ENCODE peak calls at places on chromosomes 5 and 9, in five cellular contexts. One of them, this sample, is unnamed.
A peak's percentile ranks its signal among the peaks of the same experiment; 100 is the strongest.

GRCh38 chr9:99588747-99589146 is 232.9 kb upstream of the NR4A3 start:
- DNase-seq in effector CD4-positive, alpha-beta T cell: no peak
- DNase-seq in left cardiac atrium: no peak
- DNase-seq in stimulated activated CD8-positive, alpha-beta memory T cell treated with anti-CD3 and anti-CD28 coated beads, Interleukin-2, amount 100 ng/mL, for 48 hours: no peak
- DNase-seq in EH: no peak
- DNase-seq in this sample: no peak

GRCh38 chr9:33926746-33927485 is 110.0 kb downstream of the UBE2R2 start:
- DNase-seq in EH: no peak
- DNase-seq in stimulated activated CD8-positive, alpha-beta memory T cell treated with anti-CD3 and anti-CD28 coated beads, Interleukin-2, amount 100 ng/mL, for 48 hours: no peak
- DNase-seq in effector CD4-positive, alpha-beta T cell: no peak
- DNase-seq in left cardiac atrium: no peak
- DNase-seq in this sample: no peak

GRCh38 chr9:132201139-132201538 is 39.3 kb downstream of the NTNG2 start:
- DNase-seq in effector CD4-positive, alpha-beta T cell: no peak
- DNase-seq in stimulated activated CD8-positive, alpha-beta memory T cell treated with anti-CD3 and anti-CD28 coated beads, Interleukin-2, amount 100 ng/mL, for 48 hours: no peak
- DNase-seq in left cardiac atrium: no peak
- DNase-seq in EH: no peak
- DNase-seq in this sample: no peak

GRCh38 chr5:1564182-1564748 is 40.5 kb upstream of the LPCAT1 start:
- DNase-seq in EH: peak; percentile 60
- DNase-seq in effector CD4-positive, alpha-beta T cell: no peak
- DNase-seq in stimulated activated CD8-positive, alpha-beta memory T cell treated with anti-CD3 and anti-CD28 coated beads, Interleukin-2, amount 100 ng/mL, for 48 hours: no peak
- DNase-seq in left cardiac atrium: peak; percentile 47
- DNase-seq in this sample: no peak

GRCh38 chr5:165209101-165209727 is 1703.8 kb downstream of the MAT2B start:
- DNase-seq in left cardiac atrium: no peak
- DNase-seq in stimulated activated CD8-positive, alpha-beta memory T cell treated with anti-CD3 and anti-CD28 coated beads, Interleukin-2, amount 100 ng/mL, for 48 hours: no peak
- DNase-seq in effector CD4-positive, alpha-beta T cell: no peak
- DNase-seq in EH: peak; percentile 1
- DNase-seq in this sample: no peak

GRCh38 chr9:133201424-133202144 is 7.5 kb downstream of the OBP2B start:
- DNase-seq in stimulated activated CD8-positive, alpha-beta memory T cell treated with anti-CD3 and anti-CD28 coated beads, Interleukin-2, amount 100 ng/mL, for 48 hours: no peak
- DNase-seq in left cardiac atrium: no peak
- DNase-seq in effector CD4-positive, alpha-beta T cell: no peak
- DNase-seq in EH: no peak
- DNase-seq in this sample: no peak

GRCh38 chr9:20921362-20921761 is 110.1 kb downstream of the HACD4 start:
- DNase-seq in left cardiac atrium: no peak
- DNase-seq in effector CD4-positive, alpha-beta T cell: no peak
- DNase-seq in stimulated activated CD8-positive, alpha-beta memory T cell treated with anti-CD3 and anti-CD28 coated beads, Interleukin-2, amount 100 ng/mL, for 48 hours: no peak
- DNase-seq in EH: no peak
- DNase-seq in this sample: no peak

GRCh38 chr9:99712214-99712613 is 109.5 kb upstream of the NR4A3 start:
- DNase-seq in stimulated activated CD8-positive, alpha-beta memory T cell treated with anti-CD3 and anti-CD28 coated beads, Interleukin-2, amount 100 ng/mL, for 48 hours: no peak
- DNase-seq in left cardiac atrium: no peak
- DNase-seq in effector CD4-positive, alpha-beta T cell: no peak
- DNase-seq in EH: no peak
- DNase-seq in this sample: no peak

GRCh38 chr5:134070979-134071849 is 43.3 kb upstream of the TCF7 start:
- DNase-seq in effector CD4-positive, alpha-beta T cell: no peak
- DNase-seq in left cardiac atrium: no peak
- DNase-seq in EH: no peak
- DNase-seq in stimulated activated CD8-positive, alpha-beta memory T cell treated with anti-CD3 and anti-CD28 coated beads, Interleukin-2, amount 100 ng/mL, for 48 hours: peak; percentile 29
- DNase-seq in this sample: peak; percentile 46

GRCh38 chr5:139639619-139640431 is 8.3 kb upstream of the CXXC5 start:
- DNase-seq in left cardiac atrium: peak; percentile 68
- DNase-seq in EH: peak; percentile 49
- DNase-seq in stimulated activated CD8-positive, alpha-beta memory T cell treated with anti-CD3 and anti-CD28 coated beads, Interleukin-2, amount 100 ng/mL, for 48 hours: no peak
- DNase-seq in effector CD4-positive, alpha-beta T cell: no peak
- DNase-seq in this sample: no peak

GRCh38 chr9:136825295-136826187 is 16.7 kb upstream of the AJM1 start:
- DNase-seq in left cardiac atrium: no peak
- DNase-seq in stimulated activated CD8-positive, alpha-beta memory T cell treated with anti-CD3 and anti-CD28 coated beads, Interleukin-2, amount 100 ng/mL, for 48 hours: no peak
- DNase-seq in effector CD4-positive, alpha-beta T cell: no peak
- DNase-seq in EH: no peak
- DNase-seq in this sample: no peak

GRCh38 chr9:19411316-19411715 is 2.5 kb downstream of the ACER2 start:
- DNase-seq in stimulated activated CD8-positive, alpha-beta memory T cell treated with anti-CD3 and anti-CD28 coated beads, Interleukin-2, amount 100 ng/mL, for 48 hours: no peak
- DNase-seq in EH: peak; percentile 87
- DNase-seq in effector CD4-positive, alpha-beta T cell: no peak
- DNase-seq in left cardiac atrium: no peak
- DNase-seq in this sample: no peak

GRCh38 chr9:135075234-135076142 is 12.0 kb upstream of the OLFM1 start:
- DNase-seq in effector CD4-positive, alpha-beta T cell: no peak
- DNase-seq in left cardiac atrium: peak; percentile 74
- DNase-seq in EH: peak; percentile 8
- DNase-seq in stimulated activated CD8-positive, alpha-beta memory T cell treated with anti-CD3 and anti-CD28 coated beads, Interleukin-2, amount 100 ng/mL, for 48 hours: no peak
- DNase-seq in this sample: no peak

GRCh38 chr9:23447166-23447565 is 378.9 kb downstream of the ELAVL2 start:
- DNase-seq in EH: no peak
- DNase-seq in left cardiac atrium: peak; percentile 17
- DNase-seq in stimulated activated CD8-positive, alpha-beta memory T cell treated with anti-CD3 and anti-CD28 coated beads, Interleukin-2, amount 100 ng/mL, for 48 hours: no peak
- DNase-seq in effector CD4-positive, alpha-beta T cell: no peak
- DNase-seq in this sample: no peak

GRCh38 chr9:136354592-136355085 is 8.9 kb downstream of the DNLZ start:
- DNase-seq in left cardiac atrium: peak; percentile 75
- DNase-seq in EH: peak; percentile 77
- DNase-seq in stimulated activated CD8-positive, alpha-beta memory T cell treated with anti-CD3 and anti-CD28 coated beads, Interleukin-2, amount 100 ng/mL, for 48 hours: no peak
- DNase-seq in effector CD4-positive, alpha-beta T cell: no peak
- DNase-seq in this sample: no peak

GRCh38 chr9:33139421-33140228 is 27.5 kb downstream of the B4GALT1 start:
- DNase-seq in EH: peak; percentile 88
- DNase-seq in left cardiac atrium: peak; percentile 82
- DNase-seq in effector CD4-positive, alpha-beta T cell: no peak
- DNase-seq in stimulated activated CD8-positive, alpha-beta memory T cell treated with anti-CD3 and anti-CD28 coated beads, Interleukin-2, amount 100 ng/mL, for 48 hours: no peak
- DNase-seq in this sample: no peak

GRCh38 chr5:132072508-132072907 is 1.1 kb upstream of the CSF2 start:
- DNase-seq in stimulated activated CD8-positive, alpha-beta memory T cell treated with anti-CD3 and anti-CD28 coated beads, Interleukin-2, amount 100 ng/mL, for 48 hours: no peak
- DNase-seq in effector CD4-positive, alpha-beta T cell: no peak
- DNase-seq in left cardiac atrium: no peak
- DNase-seq in EH: no peak
- DNase-seq in this sample: no peak

GRCh38 chr5:173331287-173331686 is 3.1 kb upstream of the STC2 start:
- DNase-seq in effector CD4-positive, alpha-beta T cell: no peak
- DNase-seq in stimulated activated CD8-positive, alpha-beta memory T cell treated with anti-CD3 and anti-CD28 coated beads, Interleukin-2, amount 100 ng/mL, for 48 hours: no peak
- DNase-seq in EH: no peak
- DNase-seq in left cardiac atrium: no peak
- DNase-seq in this sample: no peak

This sample was measured in stimulated activated naive CD4-positive, alpha-beta T cell.